ENCODE peak calls at places on chromosomes 6 and 20, in eight cellular contexts. One of them, this sample, is unnamed.

GRCh38 chr20:50172347-50173013 is 18.1 kb upstream of the CEBPB start:
- DNase-seq in GM12864: no peak
- DNase-seq in tibial artery: peak
- DNase-seq in dorsolateral prefrontal cortex: no peak
- DNase-seq in choroid plexus epithelial cell: peak
- DNase-seq in upper lobe of right lung: peak
- DNase-seq in HCT116: no peak
- DNase-seq in esophagus squamous epithelium: no peak
- DNase-seq in this sample: no peak

GRCh38 chr20:50431066-50431450 is 79.1 kb upstream of the PTPN1 start:
- DNase-seq in GM12864: no peak
- DNase-seq in tibial artery: no peak
- DNase-seq in dorsolateral prefrontal cortex: no peak
- DNase-seq in choroid plexus epithelial cell: no peak
- DNase-seq in upper lobe of right lung: no peak
- DNase-seq in HCT116: no peak
- DNase-seq in esophagus squamous epithelium: no peak
- DNase-seq in this sample: no peak

GRCh38 chr6:170178561-170179477 is 112.1 kb downstream of the DLL1 start:
- DNase-seq in GM12864: no peak
- DNase-seq in tibial artery: no peak
- DNase-seq in dorsolateral prefrontal cortex: no peak
- DNase-seq in choroid plexus epithelial cell: peak
- DNase-seq in upper lobe of right lung: no peak
- DNase-seq in HCT116: no peak
- DNase-seq in esophagus squamous epithelium: no peak
- DNase-seq in this sample: no peak

GRCh38 chr6:169172435-169172834 is 81.2 kb downstream of the THBS2 start:
- DNase-seq in GM12864: no peak
- DNase-seq in tibial artery: peak
- DNase-seq in dorsolateral prefrontal cortex: no peak
- DNase-seq in choroid plexus epithelial cell: peak
- DNase-seq in upper lobe of right lung: no peak
- DNase-seq in HCT116: peak
- DNase-seq in esophagus squamous epithelium: no peak
- DNase-seq in this sample: no peak

GRCh38 chr6:39137235-39137634 is 22.2 kb upstream of the SAYSD1 start:
- DNase-seq in GM12864: no peak
- DNase-seq in tibial artery: no peak
- DNase-seq in dorsolateral prefrontal cortex: no peak
- DNase-seq in choroid plexus epithelial cell: peak
- DNase-seq in upper lobe of right lung: no peak
- DNase-seq in HCT116: no peak
- DNase-seq in esophagus squamous epithelium: no peak
- DNase-seq in this sample: no peak

GRCh38 chr6:110628330-110628729 is 151.9 kb upstream of the SLC22A16 start:
- DNase-seq in GM12864: no peak
- DNase-seq in tibial artery: no peak
- DNase-seq in dorsolateral prefrontal cortex: no peak
- DNase-seq in choroid plexus epithelial cell: peak
- DNase-seq in upper lobe of right lung: no peak
- DNase-seq in HCT116: no peak
- DNase-seq in esophagus squamous epithelium: no peak
- DNase-seq in this sample: no peak

GRCh38 chr6:134103004-134103403 is 50.6 kb upstream of the SLC2A12 start:
- DNase-seq in GM12864: no peak
- DNase-seq in tibial artery: no peak
- DNase-seq in dorsolateral prefrontal cortex: no peak
- DNase-seq in choroid plexus epithelial cell: no peak
- DNase-seq in upper lobe of right lung: no peak
- DNase-seq in HCT116: no peak
- DNase-seq in esophagus squamous epithelium: no peak
- DNase-seq in this sample: no peak

GRCh38 chr6:114467931-114468330 is 125.1 kb upstream of the HS3ST5 start:
- DNase-seq in GM12864: no peak
- DNase-seq in tibial artery: no peak
- DNase-seq in dorsolateral prefrontal cortex: no peak
- DNase-seq in choroid plexus epithelial cell: no peak
- DNase-seq in upper lobe of right lung: no peak
- DNase-seq in HCT116: no peak
- DNase-seq in esophagus squamous epithelium: no peak
- DNase-seq in this sample: no peak

GRCh38 chr6:159321267-159321666 is 152.1 kb downstream of the FNDC1 start:
- DNase-seq in GM12864: no peak
- DNase-seq in tibial artery: no peak
- DNase-seq in dorsolateral prefrontal cortex: no peak
- DNase-seq in choroid plexus epithelial cell: no peak
- DNase-seq in upper lobe of right lung: no peak
- DNase-seq in HCT116: no peak
- DNase-seq in esophagus squamous epithelium: no peak
- DNase-seq in this sample: no peak

GRCh38 chr6:5078121-5078695 is 6.9 kb upstream of the PPP1R3G start:
- DNase-seq in GM12864: no peak
- DNase-seq in tibial artery: no peak
- DNase-seq in dorsolateral prefrontal cortex: no peak
- DNase-seq in choroid plexus epithelial cell: no peak
- DNase-seq in upper lobe of right lung: no peak
- DNase-seq in HCT116: peak
- DNase-seq in esophagus squamous epithelium: no peak
- DNase-seq in this sample: no peak

GRCh38 chr6:152356659-152357058 is 280.5 kb downstream of the SYNE1 start:
- DNase-seq in GM12864: no peak
- DNase-seq in tibial artery: no peak
- DNase-seq in dorsolateral prefrontal cortex: no peak
- DNase-seq in choroid plexus epithelial cell: peak
- DNase-seq in upper lobe of right lung: no peak
- DNase-seq in HCT116: peak
- DNase-seq in esophagus squamous epithelium: no peak
- DNase-seq in this sample: peak

GRCh38 chr6:137926207-137926731 is 59.2 kb downstream of the TNFAIP3 start:
- DNase-seq in GM12864: no peak
- DNase-seq in tibial artery: no peak
- DNase-seq in dorsolateral prefrontal cortex: no peak
- DNase-seq in choroid plexus epithelial cell: peak
- DNase-seq in upper lobe of right lung: no peak
- DNase-seq in HCT116: peak
- DNase-seq in esophagus squamous epithelium: no peak
- DNase-seq in this sample: no peak

GRCh38 chr6:24323632-24324337 is 34.1 kb downstream of the DCDC2 start:
- DNase-seq in GM12864: no peak
- DNase-seq in tibial artery: no peak
- DNase-seq in dorsolateral prefrontal cortex: no peak
- DNase-seq in choroid plexus epithelial cell: no peak
- DNase-seq in upper lobe of right lung: no peak
- DNase-seq in HCT116: no peak
- DNase-seq in esophagus squamous epithelium: no peak
- DNase-seq in this sample: no peak

GRCh38 chr6:109660526-109660925 is 30.5 kb downstream of the AK9 start:
- DNase-seq in GM12864: no peak
- DNase-seq in tibial artery: no peak
- DNase-seq in dorsolateral prefrontal cortex: no peak
- DNase-seq in choroid plexus epithelial cell: no peak
- DNase-seq in upper lobe of right lung: no peak
- DNase-seq in HCT116: no peak
- DNase-seq in esophagus squamous epithelium: no peak
- DNase-seq in this sample: no peak

GRCh38 chr20:52622086-52622485 is 350.1 kb upstream of the TSHZ2 start:
- DNase-seq in GM12864: no peak
- DNase-seq in tibial artery: no peak
- DNase-seq in dorsolateral prefrontal cortex: no peak
- DNase-seq in choroid plexus epithelial cell: no peak
- DNase-seq in upper lobe of right lung: no peak
- DNase-seq in HCT116: no peak
- DNase-seq in esophagus squamous epithelium: no peak
- DNase-seq in this sample: no peak

GRCh38 chr6:5672581-5673011 is 334.1 kb downstream of the NRN1 start:
- DNase-seq in GM12864: no peak
- DNase-seq in tibial artery: peak
- DNase-seq in dorsolateral prefrontal cortex: no peak
- DNase-seq in choroid plexus epithelial cell: peak
- DNase-seq in upper lobe of right lung: no peak
- DNase-seq in HCT116: no peak
- DNase-seq in esophagus squamous epithelium: no peak
- DNase-seq in this sample: no peak

DNA sequence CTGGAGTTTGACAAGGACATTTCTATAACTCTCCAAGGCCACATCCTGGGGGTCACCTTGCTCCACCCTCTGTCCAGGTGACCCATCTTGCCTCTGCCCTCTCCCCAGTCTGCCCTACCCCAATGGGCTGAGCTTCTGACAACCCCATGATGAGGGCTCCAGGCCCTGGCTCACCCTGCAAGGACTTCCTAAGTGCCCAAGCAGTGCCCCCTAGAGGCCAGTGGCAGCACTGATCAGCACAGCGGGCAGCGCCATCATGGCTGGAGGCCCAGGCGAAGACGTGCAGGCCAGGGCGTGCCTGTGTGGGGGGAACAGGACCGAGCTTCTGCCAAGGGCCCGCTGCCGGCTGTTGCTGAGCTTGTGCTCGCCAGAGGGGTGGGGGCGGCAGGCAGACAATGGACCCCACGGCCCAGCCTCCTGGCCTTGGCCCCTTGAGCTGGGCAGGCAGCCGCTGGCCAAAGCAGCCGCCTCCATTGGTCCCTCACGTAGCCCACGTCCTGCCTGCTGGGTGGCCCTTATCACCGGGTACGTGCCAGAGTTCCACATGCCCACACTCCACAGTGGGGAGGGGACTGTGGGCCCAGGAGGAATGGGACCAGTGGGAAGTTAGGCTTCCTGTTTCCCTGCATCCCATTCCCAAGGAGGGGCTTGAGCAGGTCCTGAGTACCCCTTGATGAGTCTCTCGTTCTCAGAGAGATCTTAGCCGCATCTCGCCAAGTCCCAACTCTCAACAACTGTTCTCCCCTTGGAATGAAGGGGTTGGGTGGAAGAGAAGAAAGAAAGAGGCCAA is 64.3 kb downstream of the MRPL14 start:
- DNase-seq in GM12864: no peak
- DNase-seq in tibial artery: no peak
- DNase-seq in dorsolateral prefrontal cortex: no peak
- DNase-seq in choroid plexus epithelial cell: no peak
- DNase-seq in upper lobe of right lung: peak
- DNase-seq in HCT116: no peak
- DNase-seq in esophagus squamous epithelium: no peak
- DNase-seq in this sample: no peak
- TF ChIP-seq CTCF in GM12864: peak
- TF ChIP-seq CTCF in tibial artery: no peak
- TF ChIP-seq CTCF in dorsolateral prefrontal cortex: peak
- TF ChIP-seq CTCF in choroid plexus epithelial cell: peak
- TF ChIP-seq CTCF in upper lobe of right lung: peak
- TF ChIP-seq CTCF in HCT116: peak
- TF ChIP-seq CTCF in esophagus squamous epithelium: peak
- TF ChIP-seq CTCF in this sample: peak

DNA sequence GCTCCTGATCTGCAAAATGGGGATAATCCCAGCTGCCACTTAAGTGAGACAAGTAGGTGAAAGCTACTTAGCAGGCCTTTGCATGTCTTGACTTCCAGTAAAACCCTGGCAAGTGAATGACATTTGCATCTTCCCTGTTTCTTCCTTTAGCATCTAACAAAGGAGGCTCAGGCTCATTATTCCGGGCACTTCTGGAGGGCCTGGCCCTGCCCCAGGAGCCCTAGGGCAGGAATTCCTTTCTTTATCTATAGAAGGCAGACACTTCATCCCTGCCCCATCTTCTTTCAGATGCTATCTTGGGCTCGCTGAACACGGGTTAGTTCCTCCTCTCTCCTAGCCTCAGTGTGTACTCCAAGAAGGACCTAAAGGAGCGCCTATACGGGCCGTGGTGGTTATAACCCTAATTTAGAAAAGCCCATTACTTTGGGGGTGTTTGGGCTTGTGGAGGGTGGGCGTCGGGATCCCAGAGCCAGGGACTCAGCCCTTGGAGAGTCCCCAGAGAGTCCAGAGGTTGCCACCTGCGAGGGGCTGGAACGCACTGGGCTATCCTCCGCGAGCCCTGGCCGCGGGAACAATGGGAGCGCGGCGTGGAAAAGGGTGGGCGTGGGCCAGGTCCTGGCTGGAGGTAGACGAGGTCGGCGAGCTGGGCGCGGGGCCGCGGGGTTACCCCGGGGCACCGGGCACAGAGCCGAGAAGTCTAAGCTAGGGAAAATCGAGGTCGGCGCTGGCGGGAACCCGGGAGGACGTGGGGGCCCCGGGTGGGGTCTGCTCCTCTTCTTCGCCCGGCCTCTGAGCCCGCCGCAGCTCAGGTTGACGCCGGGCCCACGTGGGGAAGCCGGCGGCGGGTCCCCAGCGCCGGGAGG is 62.7 kb upstream of the EPB41L1 start:
- DNase-seq in GM12864: no peak
- DNase-seq in tibial artery: no peak
- DNase-seq in dorsolateral prefrontal cortex: no peak
- DNase-seq in choroid plexus epithelial cell: no peak
- DNase-seq in upper lobe of right lung: no peak
- DNase-seq in HCT116: no peak
- DNase-seq in esophagus squamous epithelium: no peak
- DNase-seq in this sample: no peak
- H3K4me3 ChIP-seq in GM12864: no peak
- H3K4me3 ChIP-seq in tibial artery: peak
- H3K4me3 ChIP-seq in dorsolateral prefrontal cortex: peak
- H3K4me3 ChIP-seq in choroid plexus epithelial cell: peak
- H3K4me3 ChIP-seq in upper lobe of right lung: peak
- H3K4me3 ChIP-seq in HCT116: peak
- H3K4me3 ChIP-seq in esophagus squamous epithelium: peak
- H3K4me3 ChIP-seq in this sample: no peak

GRCh38 chr20:40471261-40471629 is 217.8 kb downstream of the MAFB start:
- DNase-seq in GM12864: no peak
- DNase-seq in tibial artery: no peak
- DNase-seq in dorsolateral prefrontal cortex: no peak
- DNase-seq in choroid plexus epithelial cell: peak
- DNase-seq in upper lobe of right lung: no peak
- DNase-seq in HCT116: no peak
- DNase-seq in esophagus squamous epithelium: no peak
- DNase-seq in this sample: no peak
- TF ChIP-seq CTCF in GM12864: peak
- TF ChIP-seq CTCF in tibial artery: no peak
- TF ChIP-seq CTCF in dorsolateral prefrontal cortex: no peak
- TF ChIP-seq CTCF in choroid plexus epithelial cell: peak
- TF ChIP-seq CTCF in upper lobe of right lung: no peak
- TF ChIP-seq CTCF in HCT116: no peak
- TF ChIP-seq CTCF in esophagus squamous epithelium: peak
- TF ChIP-seq CTCF in this sample: peak

DNA sequence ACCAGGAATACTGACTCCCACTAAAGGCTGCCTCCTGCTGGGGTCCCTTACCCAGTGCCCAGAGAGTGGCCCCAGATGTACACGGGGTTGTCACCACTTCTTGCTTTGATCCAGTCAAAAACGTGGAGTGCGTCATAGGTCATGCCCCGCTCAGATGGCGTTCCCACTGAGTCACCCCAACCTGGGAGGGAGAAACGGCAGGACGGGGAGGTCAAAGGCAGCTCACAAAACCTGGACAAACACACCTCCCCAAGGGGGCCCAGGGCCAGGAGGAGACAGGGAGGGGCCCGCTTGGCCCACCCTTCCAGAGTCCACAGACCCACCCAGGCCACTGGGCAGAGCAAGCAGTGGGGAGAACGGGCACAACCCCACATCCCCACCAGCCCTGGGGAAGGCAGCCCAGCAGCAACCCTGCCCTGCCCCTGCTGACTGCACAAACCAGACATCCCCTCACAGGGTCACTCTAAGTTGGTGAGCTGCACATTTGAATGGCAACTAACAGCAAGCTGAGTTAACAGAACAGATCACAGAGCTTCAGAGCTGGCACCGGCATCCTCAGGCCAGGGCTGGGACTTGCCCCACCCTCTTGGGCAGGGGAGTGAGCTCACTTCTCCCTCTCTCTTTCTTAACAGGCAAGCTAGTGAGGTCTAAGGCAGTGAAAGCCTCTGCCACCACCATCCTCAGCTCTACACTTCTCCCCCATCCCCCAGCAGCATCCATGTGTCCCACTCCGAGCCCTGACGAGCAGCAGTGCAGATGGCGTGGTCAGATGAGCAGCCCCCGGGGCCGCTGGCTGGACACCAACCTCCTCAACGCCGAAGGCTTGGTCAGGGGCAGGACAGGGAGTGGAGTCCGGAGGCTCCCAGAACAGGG is 61.7 kb downstream of the PYGB start:
- DNase-seq in GM12864: no peak
- DNase-seq in tibial artery: peak
- DNase-seq in dorsolateral prefrontal cortex: no peak
- DNase-seq in choroid plexus epithelial cell: peak
- DNase-seq in upper lobe of right lung: peak
- DNase-seq in HCT116: peak
- DNase-seq in esophagus squamous epithelium: no peak
- DNase-seq in this sample: no peak
- H3K4me3 ChIP-seq in GM12864: no peak
- H3K4me3 ChIP-seq in tibial artery: no peak
- H3K4me3 ChIP-seq in dorsolateral prefrontal cortex: no peak
- H3K4me3 ChIP-seq in choroid plexus epithelial cell: peak
- H3K4me3 ChIP-seq in upper lobe of right lung: no peak
- H3K4me3 ChIP-seq in HCT116: peak
- H3K4me3 ChIP-seq in esophagus squamous epithelium: no peak
- H3K4me3 ChIP-seq in this sample: no peak

This sample was measured in GM06990.